ENCODE peak calls at places on chromosome 15, in five cellular contexts. One of them, this sample, is unnamed.
A peak's percentile ranks its signal among the peaks of the same experiment; 100 is the strongest.

GRCh38 chr15:69941206-69941605 is 156.5 kb downstream of the TLE3 start:
- DNase-seq in Calu3: no peak
- DNase-seq in endothelial cell: no peak
- DNase-seq in B cell: no peak
- DNase-seq in tibial nerve: no peak
- DNase-seq in this sample: no peak

GRCh38 chr15:71282086-71282485 is 166.8 kb downstream of the THSD4 start:
- DNase-seq in Calu3: no peak
- DNase-seq in endothelial cell: no peak
- DNase-seq in B cell: no peak
- DNase-seq in tibial nerve: no peak
- DNase-seq in this sample: no peak

GRCh38 chr15:37096878-37097568 is 3.3 kb downstream of the MEIS2 start:
- DNase-seq in Calu3: no peak
- DNase-seq in endothelial cell: no peak
- DNase-seq in B cell: no peak
- DNase-seq in tibial nerve: no peak
- DNase-seq in this sample: no peak

GRCh38 chr15:100686021-100686724 is 83.8 kb downstream of the ASB7 start:
- DNase-seq in Calu3: no peak
- DNase-seq in endothelial cell: no peak
- DNase-seq in B cell: no peak
- DNase-seq in tibial nerve: no peak
- DNase-seq in this sample: no peak

GRCh38 chr15:85788796-85789495 is 5.8 kb downstream of the KLHL25 start:
- DNase-seq in Calu3: peak; percentile 86
- DNase-seq in endothelial cell: no peak
- DNase-seq in B cell: no peak
- DNase-seq in tibial nerve: no peak
- DNase-seq in this sample: no peak

GRCh38 chr15:58934521-58934920 is 1.0 kb upstream of the SLTM start:
- DNase-seq in Calu3: no peak
- DNase-seq in endothelial cell: no peak
- DNase-seq in B cell: no peak
- DNase-seq in tibial nerve: no peak
- DNase-seq in this sample: no peak

GRCh38 chr15:28921925-28922711 is 36.3 kb downstream of the APBA2 start:
- DNase-seq in Calu3: no peak
- DNase-seq in endothelial cell: no peak
- DNase-seq in B cell: no peak
- DNase-seq in tibial nerve: no peak
- DNase-seq in this sample: peak; percentile 10

GRCh38 chr15:31330111-31330785 is 3.6 kb downstream of the KLF13 start:
- DNase-seq in Calu3: no peak
- DNase-seq in endothelial cell: no peak
- DNase-seq in B cell: no peak
- DNase-seq in tibial nerve: no peak
- DNase-seq in this sample: no peak

GRCh38 chr15:70088427-70088826 is 9.3 kb downstream of the TLE3 start:
- DNase-seq in Calu3: no peak
- DNase-seq in endothelial cell: no peak
- DNase-seq in B cell: no peak
- DNase-seq in tibial nerve: no peak
- DNase-seq in this sample: no peak

GRCh38 chr15:77030042-77030927 is 35.4 kb downstream of the PSTPIP1 start:
- DNase-seq in Calu3: no peak
- DNase-seq in endothelial cell: peak; percentile 4
- DNase-seq in B cell: peak; percentile 27
- DNase-seq in tibial nerve: no peak
- DNase-seq in this sample: peak; percentile 2

GRCh38 chr15:97909291-97909891 is 51.1 kb upstream of the ARRDC4 start:
- DNase-seq in Calu3: peak; percentile 79
- DNase-seq in endothelial cell: peak; percentile 85
- DNase-seq in B cell: peak; percentile 57
- DNase-seq in tibial nerve: peak; percentile 59
- DNase-seq in this sample: peak; percentile 65

GRCh38 chr15:22948056-22948455 is 32.1 kb downstream of the CYFIP1 start:
- DNase-seq in Calu3: no peak
- DNase-seq in endothelial cell: no peak
- DNase-seq in B cell: no peak
- DNase-seq in tibial nerve: no peak
- DNase-seq in this sample: no peak

GRCh38 chr15:70528270-70528706 is 235.1 kb downstream of the UACA start:
- DNase-seq in Calu3: peak; percentile 41
- DNase-seq in endothelial cell: no peak
- DNase-seq in B cell: peak; percentile 56
- DNase-seq in tibial nerve: no peak
- DNase-seq in this sample: peak; percentile 78

GRCh38 chr15:42919794-42920280 is 741 bp downstream of the TTBK2 start:
- DNase-seq in Calu3: no peak
- DNase-seq in endothelial cell: no peak
- DNase-seq in B cell: no peak
- DNase-seq in tibial nerve: peak; percentile 24
- DNase-seq in this sample: peak; percentile 52

GRCh38 chr15:88326924-88327323 is 70.4 kb upstream of the NTRK3 start:
- DNase-seq in Calu3: no peak
- DNase-seq in endothelial cell: no peak
- DNase-seq in B cell: no peak
- DNase-seq in tibial nerve: no peak
- DNase-seq in this sample: no peak

GRCh38 chr15:88335074-88335473 is 78.5 kb upstream of the NTRK3 start:
- DNase-seq in Calu3: no peak
- DNase-seq in endothelial cell: no peak
- DNase-seq in B cell: no peak
- DNase-seq in tibial nerve: no peak
- DNase-seq in this sample: no peak

GRCh38 chr15:88334436-88334835 is 77.9 kb upstream of the NTRK3 start:
- DNase-seq in Calu3: no peak
- DNase-seq in endothelial cell: no peak
- DNase-seq in B cell: no peak
- DNase-seq in tibial nerve: no peak
- DNase-seq in this sample: no peak

DNA sequence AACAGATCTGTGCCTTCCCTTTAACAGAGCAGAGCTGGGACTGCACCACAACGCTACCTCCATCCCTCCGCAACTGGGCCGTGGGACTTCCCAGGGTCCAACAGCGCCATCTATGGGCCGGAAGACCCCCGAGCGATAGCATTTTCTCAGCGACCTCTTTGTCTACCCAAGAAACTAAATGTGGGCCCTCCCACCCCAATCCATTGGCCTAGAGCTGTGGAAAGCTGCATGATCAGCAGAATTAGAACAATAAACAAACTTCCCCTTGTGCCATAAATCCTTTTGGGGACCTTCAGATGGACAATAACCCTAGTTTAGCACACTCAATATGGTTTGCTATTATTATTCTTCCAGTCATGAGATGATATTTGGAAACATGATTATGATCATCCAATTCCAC is 74.8 kb upstream of the NTRK3 start:
- DNase-seq in Calu3: peak; percentile 67
- DNase-seq in endothelial cell: peak; percentile 81
- DNase-seq in B cell: no peak
- DNase-seq in tibial nerve: no peak
- DNase-seq in this sample: peak; percentile 79
- TF ChIP-seq CTCF in Calu3: peak; percentile 50
- TF ChIP-seq CTCF in endothelial cell: peak; percentile 68
- TF ChIP-seq CTCF in B cell: peak; percentile 57
- TF ChIP-seq CTCF in tibial nerve: no peak
- TF ChIP-seq CTCF in this sample: peak; percentile 74

DNA sequence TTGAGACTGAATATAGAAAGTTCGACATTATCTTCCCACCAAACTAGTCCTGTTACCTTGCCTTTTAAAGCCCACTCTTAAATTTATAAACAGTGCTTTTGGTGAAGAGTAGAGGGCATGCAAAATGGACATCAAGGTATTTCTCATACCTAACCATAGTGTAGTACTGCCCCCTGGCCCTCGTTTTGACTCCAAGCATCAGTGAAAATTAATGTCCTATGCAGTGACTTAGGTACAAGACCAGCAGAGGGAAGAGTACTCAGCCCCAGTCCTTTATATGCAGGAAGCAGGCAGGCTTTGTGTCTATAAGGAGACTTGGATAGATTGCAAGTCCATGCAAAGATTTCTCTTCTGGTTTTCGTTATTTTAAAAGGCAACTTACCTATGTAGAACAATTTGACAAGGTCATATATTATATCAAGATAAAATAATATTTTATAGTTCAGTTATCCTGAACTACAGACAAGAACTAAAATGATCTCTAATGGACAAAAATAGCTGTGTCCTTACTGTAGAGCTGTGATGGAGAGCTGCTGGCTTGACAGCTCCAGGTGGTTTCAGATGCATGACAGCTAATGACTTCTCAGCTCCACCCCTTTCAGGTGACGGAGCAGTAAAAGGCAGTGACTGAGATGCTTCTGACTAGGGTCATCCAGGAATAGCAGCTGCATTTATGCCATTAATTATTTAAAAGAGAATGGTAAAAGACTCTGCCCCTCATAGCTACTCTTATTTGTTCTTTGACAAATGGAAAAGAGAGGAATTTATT is 646.1 kb downstream of the SQOR start:
- DNase-seq in Calu3: peak; percentile 33
- DNase-seq in endothelial cell: no peak
- DNase-seq in B cell: no peak
- DNase-seq in tibial nerve: no peak
- DNase-seq in this sample: no peak
- TF ChIP-seq CTCF in Calu3: no peak
- TF ChIP-seq CTCF in endothelial cell: no peak
- TF ChIP-seq CTCF in B cell: no peak
- TF ChIP-seq CTCF in tibial nerve: no peak
- TF ChIP-seq CTCF in this sample: no peak

GRCh38 chr15:25504307-25504706 is 65.5 kb upstream of the UBE3A start:
- DNase-seq in Calu3: no peak
- DNase-seq in endothelial cell: no peak
- DNase-seq in B cell: no peak
- DNase-seq in tibial nerve: no peak
- DNase-seq in this sample: no peak

GRCh38 chr15:25512957-25513356 is 74.1 kb upstream of the UBE3A start:
- DNase-seq in Calu3: no peak
- DNase-seq in endothelial cell: no peak
- DNase-seq in B cell: no peak
- DNase-seq in tibial nerve: no peak
- DNase-seq in this sample: no peak

GRCh38 chr15:25509697-25510096 is 70.9 kb upstream of the UBE3A start:
- DNase-seq in Calu3: no peak
- DNase-seq in endothelial cell: no peak
- DNase-seq in B cell: no peak
- DNase-seq in tibial nerve: no peak
- DNase-seq in this sample: no peak

GRCh38 chr15:25510146-25510545 is 71.3 kb upstream of the UBE3A start:
- DNase-seq in Calu3: no peak
- DNase-seq in endothelial cell: no peak
- DNase-seq in B cell: no peak
- DNase-seq in tibial nerve: no peak
- DNase-seq in this sample: no peak

DNA sequence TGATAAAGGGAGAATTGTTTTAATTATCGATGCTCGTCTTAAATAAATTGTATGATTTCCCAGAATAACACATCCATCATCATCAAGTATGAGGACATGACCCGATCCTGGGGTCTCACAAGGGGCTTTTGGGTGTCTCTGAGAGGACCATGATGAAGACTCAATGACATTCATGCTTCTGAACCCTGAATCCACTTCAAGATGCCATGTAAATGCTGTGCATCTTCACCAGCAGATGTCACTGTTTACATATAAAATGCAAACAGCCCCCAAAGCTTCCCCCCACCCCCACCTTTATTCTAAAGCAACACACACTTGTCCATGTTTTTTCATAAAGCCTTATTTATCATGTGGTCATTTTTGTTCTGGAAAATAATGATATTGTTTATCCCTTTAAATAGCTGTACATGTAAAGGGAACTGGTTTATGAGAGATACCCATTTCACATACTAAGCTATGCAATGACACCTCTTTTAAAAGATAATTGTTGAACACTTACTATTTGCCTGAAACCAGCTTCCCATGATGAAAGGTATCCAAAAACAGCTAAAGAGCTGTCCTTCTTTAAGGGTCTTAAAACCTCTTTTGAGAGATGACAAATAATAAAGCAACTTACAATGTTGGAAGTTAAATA is 69.7 kb upstream of the UBE3A start:
- DNase-seq in Calu3: no peak
- DNase-seq in endothelial cell: no peak
- DNase-seq in B cell: peak; percentile 26
- DNase-seq in tibial nerve: peak; percentile 7
- DNase-seq in this sample: peak; percentile 3
- TF ChIP-seq CTCF in Calu3: no peak
- TF ChIP-seq CTCF in endothelial cell: peak; percentile 62
- TF ChIP-seq CTCF in B cell: peak; percentile 56
- TF ChIP-seq CTCF in tibial nerve: peak; percentile 36
- TF ChIP-seq CTCF in this sample: peak; percentile 68

GRCh38 chr15:49904296-49904695 is 214.7 kb downstream of the ATP8B4 start:
- DNase-seq in Calu3: no peak
- DNase-seq in endothelial cell: no peak
- DNase-seq in B cell: no peak
- DNase-seq in tibial nerve: no peak
- DNase-seq in this sample: no peak

GRCh38 chr15:49902791-49903481 is 216.1 kb downstream of the ATP8B4 start:
- DNase-seq in Calu3: no peak
- DNase-seq in endothelial cell: no peak
- DNase-seq in B cell: no peak
- DNase-seq in tibial nerve: no peak
- DNase-seq in this sample: no peak

GRCh38 chr15:49900836-49901235 is 218.2 kb downstream of the ATP8B4 start:
- DNase-seq in Calu3: no peak
- DNase-seq in endothelial cell: no peak
- DNase-seq in B cell: no peak
- DNase-seq in tibial nerve: no peak
- DNase-seq in this sample: no peak

GRCh38 chr15:49900036-49900435 is 219.0 kb downstream of the ATP8B4 start:
- DNase-seq in Calu3: no peak
- DNase-seq in endothelial cell: no peak
- DNase-seq in B cell: no peak
- DNase-seq in tibial nerve: no peak
- DNase-seq in this sample: no peak

GRCh38 chr15:49901867-49902775 is 216.9 kb downstream of the ATP8B4 start:
- DNase-seq in Calu3: no peak
- DNase-seq in endothelial cell: no peak
- DNase-seq in B cell: no peak
- DNase-seq in tibial nerve: no peak
- DNase-seq in this sample: no peak
- TF ChIP-seq CTCF in Calu3: no peak
- TF ChIP-seq CTCF in endothelial cell: no peak
- TF ChIP-seq CTCF in B cell: no peak
- TF ChIP-seq CTCF in tibial nerve: peak; percentile 14
- TF ChIP-seq CTCF in this sample: no peak

This sample was measured in activated CD8-positive, alpha-beta T cell treated with anti-CD3 and anti-CD28 coated beads for 36 hours.